ENCODE peak calls at places on chromosomes 11 and 22, in four cellular contexts. L is HCT116, Z is Panc1, T is HepG2. K is an unnamed sample.

GRCh38 chr11:126339073-126339865 is 16.2 kb upstream of the ST3GAL4 start:
- DNase-seq in T (no peak), Z (no peak), L (no peak), K (no peak)

GRCh38 chr22:49934144-49934890 is 15.9 kb downstream of the CRELD2 start:
- DNase-seq in L (no peak), T (no peak), Z (no peak), K (peak)

GRCh38 chr11:126443120-126443519 is 87.6 kb downstream of the ST3GAL4 start:
- DNase-seq in L (no peak), T (no peak), Z (no peak), K (no peak)

GRCh38 chr11:22192289-22192641 is 620 bp upstream of the ANO5 start:
- DNase-seq in L (no peak), Z (no peak), T (peak), K (peak)

GRCh38 chr11:76620471-76620870 is 50.1 kb downstream of the LRRC32 start:
- DNase-seq in L (no peak), Z (peak), T (no peak), K (no peak)

GRCh38 chr22:30181459-30182353 is 64.9 kb downstream of the LIF start:
- DNase-seq in T (no peak), Z (no peak), L (no peak), K (no peak)

GRCh38 chr11:95698939-95699562 is 90.5 kb downstream of the FAM76B start:
- DNase-seq in L (no peak), Z (no peak), T (peak), K (no peak)

GRCh38 chr11:110716361-110716760 is 4.1 kb upstream of the ARHGAP20 start:
- DNase-seq in Z (no peak), T (no peak), L (no peak), K (no peak)

GRCh38 chr22:41383085-41383484 is 1.3 kb downstream of the TEF start:
- DNase-seq in Z (no peak), L (no peak), T (no peak), K (no peak)

DNA sequence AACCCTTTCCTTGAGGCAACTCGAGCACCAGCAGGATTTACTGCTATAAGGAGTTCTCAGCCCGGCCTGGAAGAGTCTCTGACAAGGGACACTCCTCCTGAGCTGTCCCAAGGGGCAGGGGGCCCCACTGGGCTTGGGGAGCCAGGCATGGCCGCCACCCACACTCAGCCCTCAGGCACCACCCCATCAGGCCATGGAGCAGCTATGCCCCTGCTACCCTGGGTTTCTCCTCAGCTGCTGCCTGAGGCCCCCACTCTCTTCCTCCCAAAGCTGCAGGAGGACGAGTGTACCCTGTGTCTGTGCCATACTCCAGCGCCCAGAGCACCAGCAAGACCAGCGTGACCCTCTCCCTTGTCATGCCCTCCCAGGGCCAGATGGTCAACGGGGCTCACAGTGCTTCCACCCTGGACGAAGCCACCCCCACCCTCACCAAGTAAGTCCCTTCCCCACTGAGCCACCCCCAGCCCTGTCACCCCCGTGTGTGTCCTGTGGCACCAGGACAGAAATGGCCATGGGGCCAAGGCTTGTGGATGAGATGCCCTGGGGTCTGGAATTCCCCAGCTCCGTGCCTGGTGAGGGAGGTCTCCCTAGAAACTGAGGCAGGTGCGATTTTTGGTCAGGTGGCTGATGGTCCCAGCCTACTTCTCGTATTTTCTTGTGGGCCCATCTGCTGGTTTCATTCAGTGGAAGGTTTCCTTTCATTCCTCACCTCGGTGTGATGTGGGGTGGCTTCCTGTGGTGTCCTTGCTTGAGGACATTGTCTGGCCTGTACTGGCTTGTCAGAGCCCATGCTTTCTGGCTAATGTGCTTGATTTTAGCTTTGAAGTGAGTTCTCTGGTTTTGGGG is 28.4 kb downstream of the TAB1 start:
- DNase-seq in T (no peak), Z (no peak), L (no peak), K (no peak)
- TF ChIP-seq TCF7L2 in T (no peak), Z (no peak), L (no peak), K (no peak)

GRCh38 chr11:6443269-6444003 is 2.6 kb upstream of the HPX start:
- DNase-seq in T (peak), L (no peak), Z (peak), K (peak)
- TF ChIP-seq TCF7L2 in T (no peak), L (no peak), Z (no peak), K (no peak)

GRCh38 chr11:36254739-36255138 is 34.5 kb downstream of the COMMD9 start:
- DNase-seq in T (no peak), L (no peak), Z (no peak), K (no peak)

GRCh38 chr11:36251716-36252307 is 37.4 kb downstream of the COMMD9 start:
- DNase-seq in T (no peak), Z (no peak), L (no peak), K (no peak)

GRCh38 chr11:36253238-36253637 is 36.0 kb downstream of the COMMD9 start:
- DNase-seq in L (no peak), T (no peak), Z (no peak), K (no peak)

GRCh38 chr11:36247493-36247892 is 41.7 kb downstream of the COMMD9 start:
- DNase-seq in Z (no peak), T (no peak), L (no peak), K (no peak)

GRCh38 chr11:36249271-36249670 is 40.0 kb downstream of the COMMD9 start:
- DNase-seq in T (no peak), Z (no peak), L (no peak), K (no peak)
- TF ChIP-seq TCF7L2 in T (no peak), Z (no peak), L (no peak), K (no peak)

GRCh38 chr11:28757725-28758515 is 649.7 kb downstream of the METTL15 start:
- DNase-seq in T (no peak), Z (no peak), L (no peak), K (no peak)
- TF ChIP-seq TCF7L2 in T (no peak), Z (no peak), L (no peak), K (no peak)

GRCh38 chr22:46025973-46026906 is 49.3 kb upstream of the WNT7B start:
- DNase-seq in Z (no peak), T (no peak), L (no peak), K (no peak)
- TF ChIP-seq TCF7L2 in Z (no peak), T (no peak), L (no peak), K (no peak)

GRCh38 chr11:66072518-66072917 is 2.4 kb downstream of the PACS1 start:
- DNase-seq in L (no peak), T (no peak), Z (no peak), K (no peak)
- TF ChIP-seq TCF7L2 in L (no peak), T (no peak), Z (no peak), K (no peak)

GRCh38 chr11:130524132-130524790 is 75.8 kb downstream of the ADAMTS15 start:
- DNase-seq in T (no peak), L (no peak), Z (no peak), K (no peak)

GRCh38 chr11:130525307-130525706 is 76.9 kb downstream of the ADAMTS15 start:
- DNase-seq in L (no peak), Z (no peak), T (no peak), K (no peak)

GRCh38 chr11:130523609-130524008 is 75.2 kb downstream of the ADAMTS15 start:
- DNase-seq in T (no peak), Z (no peak), L (no peak), K (no peak)

GRCh38 chr11:130522284-130522961 is 74.0 kb downstream of the ADAMTS15 start:
- DNase-seq in Z (no peak), L (peak), T (peak), K (peak)

DNA sequence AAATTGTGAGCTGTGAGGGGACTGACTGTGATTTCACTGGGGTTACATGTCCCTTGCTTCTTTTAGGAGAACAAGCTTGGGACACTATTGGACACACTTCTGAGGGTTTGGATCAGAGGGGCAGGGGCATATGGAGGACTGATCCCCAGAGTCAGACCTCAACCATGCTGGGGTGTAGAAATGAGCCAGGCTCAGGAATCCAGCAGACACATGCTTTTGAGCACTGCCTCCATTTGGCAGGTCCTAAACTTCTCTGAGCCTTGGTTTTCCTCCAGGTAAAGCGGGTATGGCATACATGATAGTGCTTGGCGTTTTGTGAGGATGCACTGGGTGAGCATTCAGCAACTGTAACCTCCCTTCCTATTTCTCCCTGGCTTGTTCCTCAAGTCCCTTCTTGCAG is 74.7 kb downstream of the ADAMTS15 start:
- DNase-seq in Z (no peak), T (no peak), L (no peak), K (no peak)
- TF ChIP-seq TCF7L2 in Z (no peak), T (no peak), L (no peak), K (no peak)

GRCh38 chr11:134027671-134028070 is 41.2 kb upstream of the JAM3 start:
- DNase-seq in Z (no peak), T (no peak), L (no peak), K (no peak)

GRCh38 chr11:134024420-134025085 is 44.3 kb upstream of the JAM3 start:
- DNase-seq in L (no peak), T (no peak), Z (no peak), K (no peak)

GRCh38 chr11:134026655-134027343 is 42.1 kb upstream of the JAM3 start:
- DNase-seq in L (no peak), T (no peak), Z (no peak), K (no peak)

GRCh38 chr11:134022748-134023147 is 46.1 kb upstream of the JAM3 start:
- DNase-seq in T (no peak), L (no peak), Z (no peak), K (no peak)

DNA sequence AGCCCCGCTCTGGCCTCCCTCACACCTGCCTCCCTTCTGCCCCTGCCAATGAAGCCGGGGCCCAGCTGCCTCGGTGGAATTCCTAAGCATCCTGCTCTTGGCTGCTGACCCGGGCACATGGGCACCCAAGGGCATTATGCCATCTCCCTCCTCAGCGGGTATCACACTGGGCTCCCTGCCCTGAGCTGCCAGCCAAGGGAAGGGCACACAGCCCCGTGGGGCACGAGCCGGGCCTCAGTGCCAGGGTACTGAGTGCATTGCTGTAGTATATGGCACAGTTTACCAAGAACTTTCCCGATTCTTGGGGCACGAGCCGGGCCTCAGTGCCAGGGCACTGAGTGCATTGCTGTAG is 43.8 kb upstream of the JAM3 start:
- DNase-seq in L (no peak), Z (no peak), T (no peak), K (no peak)
- TF ChIP-seq TCF7L2 in L (no peak), Z (no peak), T (no peak), K (no peak)

DNA sequence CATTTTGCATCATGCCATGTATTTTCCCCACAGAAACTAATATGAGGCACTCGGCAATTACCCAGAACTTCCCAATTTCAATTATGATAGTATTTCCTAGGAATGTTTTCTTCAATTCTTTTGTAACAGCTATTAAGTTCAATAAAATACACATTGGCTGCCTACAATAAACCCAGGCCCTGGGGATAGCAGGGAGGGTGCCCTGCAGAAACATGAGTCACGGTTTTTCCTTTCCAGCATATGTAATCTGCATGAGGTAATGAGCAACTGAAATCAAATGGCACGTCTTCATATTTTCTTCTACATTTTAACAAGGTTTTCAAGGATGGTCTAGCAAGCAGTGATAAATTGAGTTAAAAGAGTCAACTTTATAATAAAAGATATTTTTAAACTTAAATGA is 32.0 kb downstream of the GUCY1A2 start:
- DNase-seq in Z (no peak), L (no peak), T (no peak), K (no peak)
- TF ChIP-seq TCF7L2 in Z (no peak), L (no peak), T (no peak), K (no peak)

DNA sequence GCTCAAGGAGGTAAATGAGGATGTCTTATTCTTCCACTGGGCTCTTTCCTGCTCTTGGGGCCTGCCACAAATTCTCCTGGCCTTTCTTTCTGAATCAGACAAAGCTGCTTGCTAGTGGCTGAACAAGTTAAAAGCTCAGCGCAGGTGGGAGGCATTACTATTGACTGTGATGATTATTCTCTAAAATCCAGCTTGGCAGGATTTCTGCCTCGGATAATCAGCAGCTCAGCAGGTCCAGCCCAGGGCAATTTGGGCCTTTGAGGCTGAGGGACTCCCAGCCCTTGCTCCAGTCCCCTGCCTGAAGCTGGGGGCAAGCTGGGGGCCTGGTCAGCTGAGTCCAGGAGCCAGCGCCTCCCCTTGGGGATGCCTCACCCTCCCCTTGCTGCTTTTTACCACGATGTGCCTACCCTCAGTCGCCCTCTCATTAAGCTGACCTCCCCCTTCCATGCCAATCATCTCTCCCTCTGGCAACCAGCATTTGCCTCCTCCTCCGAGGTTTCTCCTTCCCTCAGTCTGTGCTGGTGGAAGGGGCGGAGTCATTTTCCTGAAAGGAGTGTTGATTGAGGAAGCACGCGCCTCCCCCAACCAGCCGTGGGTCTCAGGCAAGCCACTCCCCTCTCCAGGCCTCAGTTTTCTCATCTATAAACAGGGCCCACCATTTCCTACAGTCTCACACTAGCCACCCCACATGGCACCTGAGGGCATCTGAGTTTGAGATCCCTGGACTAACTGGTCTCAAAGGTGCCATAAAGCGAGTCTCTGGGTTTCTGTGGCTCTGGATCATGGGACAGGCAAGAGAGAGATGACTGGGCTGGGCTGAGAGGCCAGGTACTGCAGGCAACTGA is 60.6 kb upstream of the PRDM11 start:
- DNase-seq in T (no peak), L (no peak), Z (no peak), K (no peak)
- TF ChIP-seq TCF7L2 in T (no peak), L (no peak), Z (no peak), K (no peak)